ENCODE peak calls at places on chromosomes 2 and 18, in seven cellular contexts. A is NB4, Z is DND-41, T is GM06990, K is fibroblast of lung, S is left lung, P is AG10803. Q is an unnamed sample.

GRCh38 chr2:124961132-124961531 is 936.0 kb downstream of the CNTNAP5 start:
- DNase-seq in A (no peak), Z (no peak), T (no peak), K (no peak), S (no peak), P (no peak), Q (no peak)

GRCh38 chr2:134795765-134796164 is 42.7 kb upstream of the ACMSD start:
- DNase-seq in A (no peak), Z (no peak), T (no peak), K (no peak), S (no peak), P (no peak), Q (no peak)

GRCh38 chr2:10139536-10139935 is 17.0 kb downstream of the RRM2 start:
- DNase-seq in A (no peak), Z (no peak), T (no peak), K (no peak), S (no peak), P (no peak), Q (no peak)

GRCh38 chr2:144996225-144996795 is 476.4 kb upstream of the ZEB2 start:
- DNase-seq in A (no peak), Z (no peak), T (no peak), K (peak; percentile 59), S (no peak), P (peak; percentile 62), Q (no peak)

GRCh38 chr2:109448946-109449788 is 164.6 kb downstream of the SEPTIN10 start:
- DNase-seq in A (peak; percentile 63), Z (no peak), T (no peak), K (peak; percentile 44), S (no peak), P (peak; percentile 87), Q (no peak)

GRCh38 chr18:74609535-74609934 is 11.9 kb downstream of the ZNF407 start:
- DNase-seq in A (no peak), Z (no peak), T (no peak), K (peak; percentile 71), S (no peak), P (peak; percentile 76), Q (no peak)

GRCh38 chr2:166917433-166917832 is 29.2 kb downstream of the XIRP2 start:
- DNase-seq in A (no peak), Z (no peak), T (no peak), K (no peak), S (no peak), P (no peak), Q (no peak)

GRCh38 chr2:138432971-138433370 is 68.6 kb upstream of the SPOPL start:
- DNase-seq in A (no peak), Z (no peak), T (no peak), K (peak; percentile 51), S (no peak), P (peak; percentile 13), Q (no peak)

GRCh38 chr2:174780871-174781270 is 16.6 kb upstream of the CHRNA1 start:
- DNase-seq in A (no peak), Z (no peak), T (no peak), K (peak; percentile 65), S (no peak), P (no peak), Q (no peak)

GRCh38 chr2:238114851-238115660 is 14.9 kb downstream of the ESPNL start:
- DNase-seq in A (no peak), Z (no peak), T (no peak), K (no peak), S (peak; percentile 60), P (no peak), Q (peak; percentile 30)

GRCh38 chr18:4524096-4524495 is 69.0 kb upstream of the DLGAP1 start:
- DNase-seq in A (no peak), Z (no peak), T (no peak), K (no peak), S (no peak), P (no peak), Q (no peak)

GRCh38 chr2:218381916-218382366 is at the start of gene SLC11A1:
- DNase-seq in A (no peak), Z (no peak), T (no peak), K (no peak), S (peak; percentile 92), P (no peak), Q (peak; percentile 92)

GRCh38 chr18:69636529-69637301 is 236.0 kb downstream of the DOK6 start:
- DNase-seq in A (peak; percentile 5), Z (no peak), T (no peak), K (no peak), S (peak; percentile 39), P (no peak), Q (no peak)

GRCh38 chr2:148658807-148659722 is 14.5 kb downstream of the EPC2 start:
- DNase-seq in A (peak; percentile 62), Z (no peak), T (peak; percentile 48), K (peak; percentile 55), S (no peak), P (peak; percentile 56), Q (no peak)

GRCh38 chr2:180231015-180231414 is 223.9 kb upstream of the CWC22 start:
- DNase-seq in A (no peak), Z (no peak), T (no peak), K (no peak), S (no peak), P (no peak), Q (no peak)

GRCh38 chr2:191728710-191729597 is 51.0 kb downstream of the NABP1 start:
- DNase-seq in A (peak; percentile 13), Z (no peak), T (no peak), K (peak; percentile 61), S (no peak), P (peak; percentile 31), Q (no peak)

GRCh38 chr2:96819101-96819875 is 3.2 kb downstream of the CNNM3 start:
- DNase-seq in A (peak; percentile 33), Z (no peak), T (no peak), K (no peak), S (no peak), P (no peak), Q (peak; percentile 68)

GRCh38 chr2:136005462-136006205 is 20.2 kb upstream of the DARS1 start:
- DNase-seq in A (no peak), Z (no peak), T (no peak), K (peak; percentile 45), S (no peak), P (no peak), Q (no peak)

GRCh38 chr2:136004920-136005319 is 19.5 kb upstream of the DARS1 start:
- DNase-seq in A (no peak), Z (no peak), T (no peak), K (no peak), S (no peak), P (no peak), Q (no peak)

GRCh38 chr2:136010126-136010525 is 24.7 kb upstream of the DARS1 start:
- DNase-seq in A (no peak), Z (no peak), T (no peak), K (peak; percentile 90), S (no peak), P (peak; percentile 74), Q (no peak)

GRCh38 chr2:136008205-136008865 is 22.9 kb upstream of the DARS1 start:
- DNase-seq in A (peak; percentile 99), Z (peak; percentile 37), T (no peak), K (no peak), S (peak; percentile 86), P (no peak), Q (peak; percentile 82)

GRCh38 chr2:136006658-136007057 is 21.2 kb upstream of the DARS1 start:
- DNase-seq in A (no peak), Z (no peak), T (no peak), K (peak; percentile 75), S (no peak), P (peak; percentile 43), Q (no peak)
- H3K4me3 ChIP-seq in A (no peak overlapping the region), Z (no peak overlapping the region), T (no peak overlapping the region), K (no peak overlapping the region), S (no peak overlapping the region), P (no peak overlapping the region), Q (no peak overlapping the region)

GRCh38 chr2:235870515-235870914 is 297.7 kb downstream of the GBX2 start:
- DNase-seq in A (no peak), Z (no peak), T (no peak), K (no peak), S (no peak), P (no peak), Q (no peak)

GRCh38 chr2:235879116-235879515 is 289.1 kb downstream of the GBX2 start:
- DNase-seq in A (no peak), Z (no peak), T (no peak), K (no peak), S (no peak), P (no peak), Q (no peak)

GRCh38 chr2:235877271-235877670 is 290.9 kb downstream of the GBX2 start:
- DNase-seq in A (no peak), Z (no peak), T (no peak), K (no peak), S (no peak), P (no peak), Q (no peak)

DNA sequence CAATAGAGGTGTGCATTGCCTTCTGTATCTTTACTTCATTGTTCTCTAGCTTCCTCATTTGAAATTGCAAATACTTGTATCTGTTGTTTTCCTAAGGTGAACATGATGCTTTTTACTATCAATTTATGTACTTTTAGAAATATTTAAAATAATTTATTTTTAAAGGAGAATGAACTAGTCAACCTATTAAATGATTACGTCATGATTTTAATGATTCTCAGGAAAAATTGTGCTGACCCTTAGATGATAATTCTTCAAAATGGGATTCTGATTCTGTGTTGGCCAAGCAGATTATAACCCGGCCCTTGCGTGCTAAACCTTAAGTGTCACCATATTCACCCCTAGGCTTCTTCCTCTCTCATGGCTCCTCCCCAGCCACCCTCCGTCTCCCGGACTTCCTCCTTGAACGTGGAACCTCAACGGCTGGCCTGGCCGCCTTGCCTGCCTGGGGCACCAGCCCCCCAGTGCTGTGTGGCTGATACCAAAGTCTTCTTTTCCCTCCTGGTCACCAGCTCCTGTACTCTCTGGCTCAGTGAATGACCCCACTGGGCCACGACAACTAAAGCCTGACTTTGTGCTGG is 292.0 kb downstream of the GBX2 start:
- DNase-seq in A (peak; percentile 86), Z (no peak), T (no peak), K (no peak), S (no peak), P (no peak), Q (no peak)
- H3K4me3 ChIP-seq in A (no peak overlapping the region), Z (no peak overlapping the region), T (no peak overlapping the region), K (no peak overlapping the region), S (no peak overlapping the region), P (no peak overlapping the region), Q (no peak overlapping the region)

GRCh38 chr2:233862261-233862768 is 5.9 kb downstream of the MSL3B start:
- DNase-seq in A (no peak), Z (no peak), T (no peak), K (no peak), S (no peak), P (no peak), Q (no peak)

GRCh38 chr2:233865838-233866237 is 2.3 kb downstream of the MSL3B start:
- DNase-seq in A (peak; percentile 36), Z (peak; percentile 33), T (no peak), K (no peak), S (no peak), P (no peak), Q (no peak)

GRCh38 chr2:233871432-233871831 is 3.2 kb upstream of the MSL3B start:
- DNase-seq in A (no peak), Z (no peak), T (no peak), K (no peak), S (no peak), P (no peak), Q (no peak)

GRCh38 chr2:233866479-233866878 is 1.7 kb downstream of the MSL3B start:
- DNase-seq in A (no peak), Z (no peak), T (no peak), K (no peak), S (no peak), P (no peak), Q (no peak)

GRCh38 chr2:233867993-233868532 is at the start of gene MSL3B:
- DNase-seq in A (peak; percentile 75), Z (no peak), T (peak; percentile 88), K (peak; percentile 39), S (peak; percentile 86), P (peak; percentile 54), Q (peak; percentile 58)
- H3K4me3 ChIP-seq in A (peak within 1 kb of the TSS; percentile 78), Z (no peak within 1 kb of the TSS), T (peak within 1 kb of the TSS; percentile 82), K (peak within 1 kb of the TSS; percentile 62), S (peak within 1 kb of the TSS; percentile 39), P (peak within 1 kb of the TSS; percentile 79), Q (peak within 1 kb of the TSS; percentile 57)

GRCh38 chr2:186592137-186592875 is 2.5 kb downstream of the ITGAV start:
- DNase-seq in A (no peak), Z (no peak), T (no peak), K (peak; percentile 62), S (no peak), P (no peak), Q (no peak)
- H3K4me3 ChIP-seq in A (peak overlapping the region; percentile 84), Z (no peak overlapping the region), T (no peak overlapping the region), K (no peak overlapping the region), S (peak overlapping the region; percentile 88), P (peak overlapping the region; percentile 6), Q (peak overlapping the region; percentile 84)

Q was measured in lower lobe of right lung.